ENCODE peak calls at places on chromosomes 7 and 10, in seven cellular contexts. D, Q, U, S, N, X and Y are unnamed samples.

GRCh38 chr7:35716038-35716803 is 21.3 kb upstream of the HERPUD2 start:
- DNase-seq in D (peak), Q (no peak), U (peak), S (no peak), N (no peak), X (peak), Y (peak)

GRCh38 chr10:54903770-54904169 is 102.7 kb upstream of the PCDH15 start:
- DNase-seq in D (no peak), Q (no peak), U (no peak), S (no peak), N (no peak), X (no peak), Y (no peak)

GRCh38 chr7:99380032-99380822 is 5.7 kb downstream of the ARPC1B start:
- DNase-seq in D (peak), Q (peak), U (no peak), S (no peak), N (peak), X (peak), Y (peak)

GRCh38 chr10:71077796-71078453 is 134.4 kb upstream of the UNC5B start:
- DNase-seq in D (no peak), Q (no peak), U (no peak), S (no peak), N (no peak), X (no peak), Y (no peak)

GRCh38 chr7:1864126-1864940 is 194.3 kb downstream of the ELFN1 start:
- DNase-seq in D (no peak), Q (no peak), U (no peak), S (no peak), N (no peak), X (no peak), Y (no peak)

GRCh38 chr7:158075633-158076001 is 512.0 kb downstream of the PTPRN2 start:
- DNase-seq in D (no peak), Q (no peak), U (no peak), S (no peak), N (no peak), X (no peak), Y (no peak)

GRCh38 chr7:98514211-98515150 is 102.6 kb upstream of the NPTX2 start:
- DNase-seq in D (no peak), Q (peak), U (no peak), S (no peak), N (no peak), X (no peak), Y (no peak)

GRCh38 chr10:95467162-95467599 is 94.0 kb downstream of the SORBS1 start:
- DNase-seq in D (no peak), Q (no peak), U (peak), S (no peak), N (peak), X (peak), Y (no peak)

GRCh38 chr10:124560377-124560776 is 98.8 kb downstream of the LHPP start:
- DNase-seq in D (peak), Q (no peak), U (no peak), S (no peak), N (no peak), X (peak), Y (peak)

GRCh38 chr10:87603196-87603595 is 56.5 kb upstream of the PAPSS2 start:
- DNase-seq in D (peak), Q (no peak), U (no peak), S (no peak), N (no peak), X (no peak), Y (no peak)

GRCh38 chr10:43945908-43946307 is 297.2 kb upstream of the ZNF32 start:
- DNase-seq in D (no peak), Q (no peak), U (peak), S (no peak), N (no peak), X (no peak), Y (no peak)

GRCh38 chr7:1052031-1052818 is 7.9 kb downstream of the GPR146 start:
- DNase-seq in D (no peak), Q (no peak), U (no peak), S (no peak), N (no peak), X (no peak), Y (no peak)

GRCh38 chr10:89419548-89419947 is 5.2 kb downstream of the IFIT5 start:
- DNase-seq in D (peak), Q (no peak), U (no peak), S (no peak), N (no peak), X (peak), Y (peak)

GRCh38 chr10:128044961-128045832 is 81.0 kb downstream of the MKI67 start:
- DNase-seq in D (no peak), Q (no peak), U (no peak), S (no peak), N (no peak), X (no peak), Y (no peak)

GRCh38 chr7:87411186-87411585 is 64.3 kb downstream of the ABCB4 start:
- DNase-seq in D (peak), Q (no peak), U (no peak), S (no peak), N (no peak), X (peak), Y (no peak)

GRCh38 chr7:105268056-105268455 is 120.7 kb downstream of the SRPK2 start:
- DNase-seq in D (peak), Q (peak), U (no peak), S (peak), N (peak), X (peak), Y (peak)

GRCh38 chr7:29318853-29319718 is 124.5 kb downstream of the CHN2 start:
- DNase-seq in D (no peak), Q (no peak), U (no peak), S (no peak), N (no peak), X (no peak), Y (no peak)

GRCh38 chr7:143410523-143411004 is 1.9 kb upstream of the EPHA1 start:
- DNase-seq in D (peak), Q (no peak), U (no peak), S (no peak), N (no peak), X (peak), Y (peak)

GRCh38 chr10:5655003-5655600 is 11.3 kb downstream of the ASB13 start:
- DNase-seq in D (no peak), Q (no peak), U (no peak), S (no peak), N (no peak), X (no peak), Y (no peak)

GRCh38 chr7:77959080-77959479 is 160.5 kb downstream of the PHTF2 start:
- DNase-seq in D (no peak), Q (no peak), U (no peak), S (no peak), N (no peak), X (no peak), Y (no peak)

GRCh38 chr7:148515237-148515636 is 75.3 kb upstream of the C7orf33 start:
- DNase-seq in D (no peak), Q (no peak), U (no peak), S (no peak), N (no peak), X (peak), Y (no peak)

DNA sequence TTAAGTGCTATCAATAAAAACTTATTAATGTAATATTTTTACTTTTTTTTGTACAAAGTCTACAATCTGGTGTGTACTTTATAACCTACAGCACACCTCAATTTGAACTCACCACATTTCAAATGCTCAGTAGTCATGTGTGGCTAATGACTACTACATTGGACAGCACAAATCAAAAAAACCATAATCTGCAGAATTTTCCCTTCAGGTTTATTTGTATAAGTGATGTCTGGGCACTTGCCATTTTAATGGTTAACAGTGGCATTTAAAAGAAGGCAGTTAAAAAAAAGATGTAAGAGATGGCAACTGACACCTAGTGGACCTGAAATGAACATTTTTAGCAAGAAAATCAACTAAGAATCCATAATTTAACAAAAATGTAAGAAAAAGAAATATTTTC is 124.6 kb upstream of the NRBF2 start:
- DNase-seq in D (peak), Q (no peak), U (no peak), S (no peak), N (no peak), X (peak), Y (no peak)
- TF ChIP-seq CTCF in D (no peak), Q (no peak), U (no peak), S (no peak), N (no peak), X (no peak), Y (no peak)

GRCh38 chr7:71937840-71938371 is 474.2 kb downstream of the CALN1 start:
- DNase-seq in D (no peak), Q (no peak), U (no peak), S (no peak), N (no peak), X (no peak), Y (no peak)

DNA sequence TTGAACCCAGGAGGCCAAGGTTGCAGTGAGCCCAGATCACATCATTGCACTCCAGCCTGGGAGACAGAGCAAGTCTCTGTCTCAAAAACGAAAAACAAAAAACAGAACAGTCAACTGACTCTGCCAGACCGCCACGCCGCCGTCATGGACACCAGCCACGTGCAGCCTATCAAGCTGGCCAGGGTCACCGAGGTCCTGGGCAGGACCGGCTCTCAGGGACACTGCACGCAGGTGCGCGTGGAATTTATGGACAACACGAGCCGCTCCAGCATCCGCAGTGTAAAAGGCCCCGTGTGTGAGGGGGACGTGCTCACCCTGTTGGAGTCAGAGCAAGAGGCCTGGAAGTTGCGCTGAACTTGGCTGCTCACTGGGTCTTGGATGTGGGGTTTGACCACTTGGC is 470.0 kb downstream of the CALN1 start:
- DNase-seq in D (no peak), Q (no peak), U (no peak), S (no peak), N (no peak), X (no peak), Y (no peak)
- H3K4me3 ChIP-seq in D (no peak), Q (no peak), U (no peak), S (no peak), N (no peak), X (no peak), Y (no peak)

DNA sequence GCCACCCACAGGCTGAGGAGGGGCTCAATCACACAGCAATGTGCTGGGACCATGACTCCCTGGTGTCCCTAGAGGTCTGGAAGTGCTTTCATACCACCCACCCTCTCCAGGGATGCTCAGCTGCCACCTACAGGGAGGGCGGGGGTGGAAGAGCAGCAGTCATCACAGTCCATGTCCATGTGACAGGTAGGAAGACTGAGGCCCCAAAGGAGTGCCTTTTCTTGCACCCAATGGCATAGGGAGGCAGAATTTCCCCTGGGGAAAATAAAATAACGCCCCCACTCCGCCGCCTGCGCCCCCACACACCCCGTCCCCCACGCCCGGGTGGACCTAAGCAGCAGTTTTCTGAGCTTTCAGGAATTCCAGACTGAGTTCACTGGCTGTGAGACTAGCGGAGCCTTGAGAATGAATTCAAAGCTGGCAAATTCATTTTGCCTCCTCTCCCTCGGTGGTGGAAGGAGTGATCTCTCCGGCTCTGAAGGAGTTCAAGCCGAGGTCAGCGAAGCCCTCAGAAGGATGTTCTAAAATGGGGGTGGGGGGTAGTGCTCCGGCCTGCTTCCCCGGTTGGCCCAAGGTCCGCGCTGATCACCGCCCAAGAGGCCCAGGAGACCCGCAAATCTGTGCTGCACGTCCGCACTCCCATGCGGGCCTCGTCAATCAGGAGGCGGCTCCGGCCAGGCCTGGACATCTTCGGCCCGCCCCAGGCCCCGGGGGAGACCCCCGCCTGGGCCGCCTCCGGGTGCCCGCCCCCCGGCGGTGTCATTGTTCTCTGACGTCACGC is 2.1 kb upstream of the ZMIZ1 start:
- DNase-seq in D (peak), Q (no peak), U (no peak), S (peak), N (peak), X (peak), Y (peak)
- TF ChIP-seq CTCF in D (peak), Q (no peak), U (no peak), S (peak), N (no peak), X (peak), Y (peak)

GRCh38 chr7:80401708-80402107 is 110.2 kb downstream of the GNAT3 start:
- DNase-seq in D (no peak), Q (no peak), U (no peak), S (no peak), N (no peak), X (no peak), Y (no peak)

GRCh38 chr7:80403686-80404241 is 108.1 kb downstream of the GNAT3 start:
- DNase-seq in D (peak), Q (no peak), U (no peak), S (no peak), N (no peak), X (peak), Y (no peak)
- H3K4me3 ChIP-seq in D (no peak), Q (no peak), U (no peak), S (no peak), N (no peak), X (no peak), Y (no peak)

GRCh38 chr7:44764665-44765578 is 16.3 kb downstream of the ZMIZ2 start:
- DNase-seq in D (no peak), Q (no peak), U (no peak), S (no peak), N (no peak), X (no peak), Y (no peak)
- TF ChIP-seq CTCF in D (no peak), Q (no peak), U (no peak), S (no peak), N (no peak), X (no peak), Y (no peak)

GRCh38 chr7:16651391-16652254 is 5.6 kb downstream of the BZW2 start:
- DNase-seq in D (peak), Q (no peak), U (no peak), S (no peak), N (no peak), X (no peak), Y (peak)
- H3K4me3 ChIP-seq in D (no peak), Q (no peak), U (no peak), S (no peak), N (no peak), X (no peak), Y (no peak)